ENCODE peak calls at places on chromosomes 2 and 18, in five cellular contexts. J is heart right ventricle, T is astrocyte, P is lower lobe of right lung, F is HepG2. X is an unnamed sample. For H3K9me3, the result is how much of the 10 kb centered on the place peaks cover.

GRCh38 chr2:238970553-238971081 is 122.7 kb downstream of the TWIST2 start:
- DNase-seq in T (peak), F (peak), P (peak), J (peak), X (peak)

GRCh38 chr2:207937818-207938217 is 87.5 kb downstream of the PLEKHM3 start:
- DNase-seq in F (no peak), P (no peak), J (no peak), T (no peak), X (no peak)

GRCh38 chr18:49944681-49945080 is 131.3 kb upstream of the ACAA2 start:
- DNase-seq in T (peak), J (no peak), F (no peak), P (no peak), X (no peak)

GRCh38 chr18:42030586-42031182 is 75.7 kb downstream of the PIK3C3 start:
- DNase-seq in T (peak), J (no peak), P (no peak), F (peak), X (no peak)

GRCh38 chr2:141871913-141872634 is 258.7 kb downstream of the LRP1B start:
- DNase-seq in T (no peak), P (no peak), J (no peak), F (no peak), X (no peak)

GRCh38 chr2:15145046-15145817 is 415.9 kb downstream of the NBAS start:
- DNase-seq in F (no peak), P (no peak), T (no peak), J (no peak), X (no peak)

GRCh38 chr18:53534695-53535094 is 689.8 kb downstream of the MBD2 start:
- DNase-seq in T (no peak), F (no peak), J (peak), P (no peak), X (no peak)

GRCh38 chr2:69192176-69192945 is 179.4 kb downstream of the ANTXR1 start:
- DNase-seq in T (peak), F (no peak), P (no peak), J (no peak), X (no peak)

GRCh38 chr2:219278655-219279150 is 463 bp upstream of the DNAJB2 start:
- DNase-seq in T (no peak), F (no peak), P (no peak), J (no peak), X (no peak)

GRCh38 chr2:8761529-8762164 is 75.8 kb downstream of the KIDINS220 start:
- DNase-seq in J (no peak), T (peak), F (peak), P (no peak), X (no peak)

GRCh38 chr2:178072383-178073301 is at the start of gene PDE11A:
- DNase-seq in F (peak), T (peak), J (peak), P (peak), X (peak)

GRCh38 chr2:216862628-216863027 is 2.8 kb upstream of the TNP1 start:
- DNase-seq in T (no peak), J (no peak), P (no peak), F (peak), X (no peak)

GRCh38 chr2:204234248-204234647 is 297.7 kb downstream of the ICOS start:
- DNase-seq in T (no peak), F (no peak), J (no peak), P (no peak), X (no peak)
- H3K9me3 ChIP-seq in T (under half), F (under half), J (under half), P (under half), X (under half)

GRCh38 chr18:48339692-48340091 is 69.5 kb downstream of the ZBTB7C start:
- DNase-seq in J (no peak), F (no peak), T (no peak), P (no peak), X (no peak)

GRCh38 chr18:48342125-48342524 is 67.1 kb downstream of the ZBTB7C start:
- DNase-seq in F (no peak), P (no peak), J (peak), T (no peak), X (no peak)

GRCh38 chr18:48338915-48339314 is 70.3 kb downstream of the ZBTB7C start:
- DNase-seq in P (no peak), F (no peak), J (no peak), T (no peak), X (no peak)

GRCh38 chr18:48342588-48342987 is 66.6 kb downstream of the ZBTB7C start:
- DNase-seq in J (no peak), P (no peak), F (no peak), T (no peak), X (no peak)

GRCh38 chr18:48340502-48340901 is 68.7 kb downstream of the ZBTB7C start:
- DNase-seq in T (no peak), J (no peak), F (no peak), P (no peak), X (no peak)
- H3K4me3 ChIP-seq in T (no peak), J (no peak), F (no peak), P (no peak), X (no peak)

DNA sequence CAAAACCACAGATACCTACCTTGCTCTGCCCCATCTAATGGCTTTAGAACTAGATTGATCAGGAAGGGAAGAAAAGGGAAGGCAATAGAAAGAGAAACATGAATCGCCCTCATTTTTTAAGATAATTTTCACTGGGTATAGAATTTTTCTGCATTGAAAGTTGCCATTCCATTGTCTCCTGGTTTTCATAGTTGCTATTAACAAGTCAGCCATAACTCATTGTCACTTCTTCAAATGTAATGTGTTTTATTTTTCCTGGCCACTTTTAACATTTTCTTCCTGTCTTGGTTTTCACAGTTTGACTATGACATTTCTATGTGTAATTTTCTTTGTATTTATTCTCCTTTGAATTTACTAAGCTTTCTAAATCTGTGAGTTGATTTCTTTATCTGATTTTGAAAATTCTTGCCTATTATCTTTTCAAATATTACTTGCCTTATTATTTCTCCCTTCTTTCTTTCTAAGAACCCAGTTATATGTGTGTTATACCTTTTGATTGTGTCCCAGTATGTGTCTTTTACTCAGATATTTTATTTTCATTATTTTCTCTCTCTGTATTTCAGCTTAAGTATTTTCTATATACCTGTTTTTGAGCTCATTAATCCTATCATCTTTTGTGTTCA is 85.5 kb upstream of the GLI2 start:
- DNase-seq in J (no peak), F (no peak), T (no peak), P (no peak), X (no peak)
- H3K9me3 ChIP-seq in J (under half), F (under half), T (under half), P (under half), X (under half)

GRCh38 chr2:202908186-202908585 is 3.3 kb downstream of the WDR12 start:
- DNase-seq in F (no peak), J (no peak), P (no peak), T (no peak), X (no peak)

GRCh38 chr2:202911203-202911512 is 315 bp downstream of the WDR12 start:
- DNase-seq in J (no peak), T (no peak), F (no peak), P (no peak), X (no peak)

GRCh38 chr2:202911513-202912341 is at the start of the genes CARF and WDR12:
- DNase-seq in F (peak), J (peak), P (peak), T (peak), X (peak)

GRCh38 chr2:202909394-202910192 is 1.9 kb downstream of the WDR12 start:
- DNase-seq in J (no peak), F (no peak), T (no peak), P (no peak), X (no peak)

DNA sequence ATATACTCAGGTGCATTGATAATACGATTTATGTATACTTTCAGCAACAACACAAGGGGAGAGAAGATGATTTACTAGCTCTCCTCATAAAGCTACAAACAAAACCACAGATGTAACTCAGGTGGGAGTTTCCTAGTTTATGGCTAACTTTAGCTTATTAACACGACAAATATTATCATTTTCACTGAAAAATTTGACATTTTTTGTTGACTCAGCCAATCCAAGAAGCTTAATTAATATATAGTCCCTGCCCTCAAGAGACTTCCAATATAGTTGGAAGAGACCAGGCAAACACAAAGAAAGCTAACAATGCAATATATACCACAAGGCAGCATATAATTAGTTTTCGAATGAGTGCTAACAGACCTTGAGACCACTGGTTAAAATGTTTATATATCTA is 786 bp downstream of the WDR12 start:
- DNase-seq in P (no peak), J (no peak), F (no peak), T (no peak), X (no peak)
- H3K4me3 ChIP-seq in P (peak), J (peak), F (peak), T (peak), X (peak)

GRCh38 chr18:76679259-76679658 is 143.1 kb upstream of the ZNF236 start:
- DNase-seq in P (no peak), F (peak), J (no peak), T (no peak), X (no peak)

GRCh38 chr18:76679877-76680276 is 142.5 kb upstream of the ZNF236 start:
- DNase-seq in T (no peak), J (no peak), F (no peak), P (no peak), X (no peak)

GRCh38 chr18:76673281-76674005 is 148.9 kb upstream of the ZNF236 start:
- DNase-seq in T (no peak), J (no peak), P (no peak), F (no peak), X (no peak)

GRCh38 chr18:76674596-76674995 is 147.8 kb upstream of the ZNF236 start:
- DNase-seq in P (no peak), J (no peak), T (no peak), F (no peak), X (no peak)

GRCh38 chr18:76678248-76678647 is 144.1 kb upstream of the ZNF236 start:
- DNase-seq in P (no peak), J (no peak), T (no peak), F (no peak), X (peak)
- H3K9me3 ChIP-seq in P (under half), J (under half), T (under half), F (under half), X (under half)

DNA sequence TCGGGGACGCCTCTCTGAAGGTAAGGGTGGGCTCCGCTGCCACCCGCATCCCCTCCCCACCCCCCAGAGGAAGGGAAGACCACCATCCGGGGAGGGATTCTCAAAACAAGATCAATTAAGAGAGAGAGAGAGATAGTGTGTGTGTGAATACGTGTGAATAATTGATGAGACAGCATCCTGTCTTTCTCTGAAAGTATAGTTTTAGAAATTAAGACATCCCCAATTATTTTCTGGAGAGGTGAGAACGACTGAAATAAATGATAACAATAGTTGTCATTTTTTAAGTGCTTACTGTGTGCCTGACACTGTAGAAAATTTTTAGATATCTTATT is 751 bp downstream of the IL18R1 start:
- DNase-seq in J (no peak), T (no peak), F (no peak), P (no peak), X (no peak)
- H3K4me3 ChIP-seq in J (peak), T (peak), F (peak), P (peak), X (peak)

GRCh38 chr2:108889907-108890306 is 99.1 kb downstream of the EDAR start:
- DNase-seq in P (no peak), T (no peak), F (no peak), J (no peak), X (no peak)

DNA sequence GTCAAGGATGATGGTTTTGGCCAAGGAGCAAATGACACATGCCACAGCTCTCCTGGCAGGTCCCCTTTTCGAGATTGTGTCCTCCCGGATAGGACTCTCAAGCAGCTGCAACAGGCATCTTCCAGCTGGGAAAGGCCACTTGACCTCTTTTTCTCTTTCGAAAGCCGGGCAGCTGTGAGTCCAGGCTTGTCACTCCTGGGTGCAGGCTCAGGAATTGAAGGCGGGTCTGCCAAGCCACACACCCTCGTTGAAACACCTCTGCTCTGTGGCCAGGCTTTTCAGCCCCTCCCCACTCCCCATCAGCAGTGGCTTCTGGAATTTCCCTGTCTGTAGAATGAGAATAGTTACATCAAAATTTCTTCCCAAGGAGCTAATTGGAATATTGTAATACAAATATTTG is 98.1 kb downstream of the CCDC138 start:
- DNase-seq in J (no peak), F (no peak), P (no peak), T (no peak), X (no peak)
- H3K9me3 ChIP-seq in J (under half), F (under half), P (under half), T (under half), X (under half)

GRCh38 chr2:196409376-196409775 is 230.1 kb upstream of the CCDC150 start:
- DNase-seq in F (no peak), J (no peak), T (peak), P (no peak), X (no peak)
- H3K4me3 ChIP-seq in F (no peak), J (no peak), T (no peak), P (no peak), X (no peak)

X was measured in psoas muscle.